ENCODE peak calls at places on chromosomes 3 and 15, in five cellular contexts. O is foreskin fibroblast; D is activated T-helper 1 cell treated with anti-CD3 and anti-CD28 coated beads, Interleukin-12 subunit alpha, Interleukin-12 subunit beta, Interleukin-2, Interleukin-4 antibody, amounts not matched to agents 30 ng/mL and 10 ng/mL and 1 ng/mL, durations not matched to agents 14 hours and 24 hours and 36 hours; H is cardiac muscle cell; U is T-helper 1 cell. G is an unnamed sample.
A peak's percentile ranks its signal among the peaks of the same experiment; 100 is the strongest.

GRCh38 chr3:180802837-180803236 is 109.6 kb upstream of the FXR1 start:
- DNase-seq in H (peak; percentile 33), O (no peak), D (no peak), U (no peak), G (peak; percentile 39)

GRCh38 chr15:65105038-65105437 is 10.0 kb downstream of the UBAP1L start:
- DNase-seq in H (no peak), D (no peak), O (no peak), U (no peak), G (no peak)

GRCh38 chr3:178494376-178494775 is 41.9 kb upstream of the KCNMB2 start:
- DNase-seq in H (no peak), U (no peak), O (no peak), D (no peak), G (no peak)

GRCh38 chr3:14423197-14423743 is 20.9 kb downstream of the SLC6A6 start:
- DNase-seq in H (no peak), D (no peak), O (no peak), U (no peak), G (peak; percentile 72)

GRCh38 chr3:15638193-15638890 is 36.8 kb downstream of the BTD start:
- DNase-seq in U (no peak), D (no peak), O (peak; percentile 51), H (no peak), G (no peak)

GRCh38 chr3:185253645-185254410 is at the start of gene EHHADH:
- DNase-seq in H (peak; percentile 73), U (peak; percentile 10), O (peak; percentile 69), D (peak; percentile 42), G (peak; percentile 29)

GRCh38 chr3:30952786-30953185 is 58.3 kb upstream of the GADL1 start:
- DNase-seq in O (no peak), U (no peak), H (no peak), D (no peak), G (no peak)

GRCh38 chr15:31352911-31353811 is 26.5 kb downstream of the KLF13 start:
- DNase-seq in H (peak; percentile 90), O (peak; percentile 82), D (peak; percentile 29), U (no peak), G (no peak)

GRCh38 chr15:63465104-63465503 is 39.3 kb upstream of the USP3 start:
- DNase-seq in O (peak; percentile 57), H (no peak), D (no peak), U (no peak), G (no peak)

GRCh38 chr15:57692709-57693108 is 13.8 kb upstream of the POLR2M start:
- DNase-seq in O (no peak), H (no peak), U (no peak), D (no peak), G (no peak)

GRCh38 chr3:114929971-114930732 is 216.9 kb downstream of the ZBTB20 start:
- DNase-seq in D (no peak), H (no peak), O (peak; percentile 14), U (no peak), G (no peak)

GRCh38 chr15:29685156-29686078 is 136.9 kb downstream of the TJP1 start:
- DNase-seq in H (no peak), D (no peak), U (no peak), O (peak; percentile 60), G (no peak)

GRCh38 chr3:52193059-52193458 is 4.9 kb upstream of the ALAS1 start:
- DNase-seq in D (no peak), U (no peak), O (peak; percentile 78), H (no peak), G (no peak)

GRCh38 chr3:23926736-23927135 is 9.8 kb downstream of the RPL15 start:
- DNase-seq in U (no peak), D (no peak), H (no peak), O (no peak), G (peak; percentile 36)